ENCODE peak calls at places on chromosomes 4 and X, in eight cellular contexts. I is B cell, B is glutamatergic neuron, F is AG09309, Z is left lung, W is pancreas, T is body of pancreas, D is fibroblast of lung. U is an unnamed sample.

GRCh38 chrX:13754765-13755164 is 20.2 kb downstream of the OFD1 start:
- DNase-seq in F (no peak), T (no peak), D (no peak), I (no peak), B (no peak), W (no peak), Z (no peak), U (no peak)

GRCh38 chr4:150286656-150287055 is 208.4 kb downstream of the DCLK2 start:
- DNase-seq in Z (no peak), D (no peak), F (no peak), I (no peak), T (no peak), B (no peak), W (no peak), U (no peak)

GRCh38 chrX:15909605-15910004 is 55.0 kb upstream of the AP1S2 start:
- DNase-seq in W (no peak), T (no peak), D (no peak), B (no peak), Z (no peak), F (no peak), I (no peak), U (no peak)

GRCh38 chrX:121356850-121357171 is 309.4 kb downstream of the GLUD2 start:
- DNase-seq in Z (no peak), F (no peak), B (no peak), W (no peak), T (no peak), I (no peak), D (no peak), U (no peak)

GRCh38 chr4:15906024-15906443 is 32.5 kb downstream of the FGFBP1 start:
- DNase-seq in F (no peak), I (peak; percentile 21), W (no peak), Z (peak; percentile 94), D (no peak), B (no peak), T (peak; percentile 16), U (no peak)

GRCh38 chrX:120145295-120145925 is 13.0 kb upstream of the RHOXF2 start:
- DNase-seq in F (no peak), W (no peak), I (no peak), D (no peak), T (no peak), Z (no peak), B (no peak), U (no peak)

GRCh38 chr4:91267543-91267942 is 1036.2 kb upstream of the GRID2 start:
- DNase-seq in D (no peak), W (no peak), Z (no peak), T (no peak), B (no peak), I (no peak), F (no peak), U (no peak)

GRCh38 chr4:143431526-143432257 is 81.8 kb upstream of the SMARCA5 start:
- DNase-seq in I (no peak), Z (no peak), D (no peak), W (no peak), F (no peak), T (no peak), B (no peak), U (no peak)

GRCh38 chr4:77022581-77023133 is 53.1 kb downstream of the CCNI start:
- DNase-seq in I (no peak), Z (no peak), F (no peak), W (no peak), T (no peak), D (no peak), B (peak; percentile 55), U (peak; percentile 34)

GRCh38 chrX:106874075-106874474 is 29.1 kb downstream of the RIPPLY1 start:
- DNase-seq in T (no peak), D (peak; percentile 44), I (peak; percentile 26), F (no peak), Z (no peak), B (no peak), W (no peak), U (no peak)

GRCh38 chr4:6525474-6525873 is 49.5 kb upstream of the MAN2B2 start:
- DNase-seq in B (no peak), F (no peak), W (no peak), Z (no peak), T (no peak), D (no peak), I (no peak), U (no peak)

GRCh38 chrX:103329991-103330390 is at the start of gene TCEAL7:
- DNase-seq in F (no peak), W (no peak), Z (no peak), T (no peak), B (peak; percentile 44), D (peak; percentile 61), I (no peak), U (no peak)
- TF ChIP-seq CTCF in F (no peak), W (no peak), Z (no peak), T (no peak), B (no peak), D (no peak), I (no peak), U (no peak)

GRCh38 chr4:27684501-27685077 is 823.9 kb downstream of the STIM2 start:
- DNase-seq in T (peak; percentile 64), Z (no peak), F (no peak), B (peak; percentile 68), I (no peak), W (peak; percentile 37), D (peak; percentile 54), U (peak; percentile 55)
- TF ChIP-seq CTCF in T (peak; percentile 58), Z (peak; percentile 48), F (peak; percentile 90), B (peak; percentile 53), I (no peak), W (peak; percentile 49), D (peak; percentile 87), U (peak; percentile 91)

GRCh38 chrX:134752558-134752957 is 94.3 kb upstream of the PLAC1 start:
- DNase-seq in Z (no peak), B (no peak), D (peak; percentile 31), W (no peak), I (no peak), T (no peak), F (no peak), U (no peak)

GRCh38 chrX:134758652-134759051 is 100.4 kb upstream of the PLAC1 start:
- DNase-seq in F (no peak), B (no peak), Z (no peak), W (no peak), T (no peak), I (no peak), D (no peak), U (no peak)

GRCh38 chrX:134749651-134750450 is 91.6 kb upstream of the PLAC1 start:
- DNase-seq in F (no peak), D (peak; percentile 25), I (no peak), T (no peak), B (no peak), Z (no peak), W (no peak), U (no peak)

GRCh38 chrX:134753185-134754008 is 95.1 kb upstream of the PLAC1 start:
- DNase-seq in T (no peak), D (peak; percentile 71), I (no peak), B (no peak), W (no peak), F (peak; percentile 35), Z (no peak), U (no peak)
- TF ChIP-seq CTCF in T (no peak), D (peak; percentile 22), I (no peak), B (no peak), W (no peak), F (peak; percentile 42), Z (no peak), U (no peak)

DNA sequence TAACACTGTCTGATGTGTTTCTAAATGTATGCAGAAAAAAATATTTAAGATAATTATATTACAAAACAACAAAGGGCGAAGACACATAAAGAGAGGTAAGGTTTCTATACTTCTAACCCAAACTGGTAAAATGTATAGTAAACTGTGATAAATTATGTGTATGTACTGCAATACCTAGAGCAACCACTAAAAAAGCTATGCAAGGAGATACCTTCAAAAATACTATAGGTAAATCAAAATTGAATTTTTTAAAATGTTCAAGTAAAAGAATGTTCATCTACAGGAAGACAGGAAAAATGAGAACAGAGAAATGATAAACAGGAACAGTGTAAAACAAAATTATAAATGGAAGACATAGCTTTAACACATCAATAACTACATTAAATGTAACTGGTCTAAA is 27.3 kb upstream of the RAI2 start:
- DNase-seq in I (no peak), T (no peak), Z (no peak), W (no peak), D (no peak), B (no peak), F (no peak), U (no peak)
- TF ChIP-seq CTCF in I (no peak), T (peak; percentile 18), Z (no peak), W (no peak), D (no peak), B (peak; percentile 29), F (no peak), U (peak; percentile 47)

GRCh38 chrX:36868592-36868991 is 139.6 kb upstream of the FAM47C start:
- DNase-seq in W (no peak), I (no peak), B (no peak), T (no peak), Z (no peak), D (no peak), F (no peak), U (no peak)

GRCh38 chrX:36869457-36869856 is 138.7 kb upstream of the FAM47C start:
- DNase-seq in D (no peak), Z (no peak), T (no peak), I (no peak), B (no peak), W (no peak), F (no peak), U (no peak)

DNA sequence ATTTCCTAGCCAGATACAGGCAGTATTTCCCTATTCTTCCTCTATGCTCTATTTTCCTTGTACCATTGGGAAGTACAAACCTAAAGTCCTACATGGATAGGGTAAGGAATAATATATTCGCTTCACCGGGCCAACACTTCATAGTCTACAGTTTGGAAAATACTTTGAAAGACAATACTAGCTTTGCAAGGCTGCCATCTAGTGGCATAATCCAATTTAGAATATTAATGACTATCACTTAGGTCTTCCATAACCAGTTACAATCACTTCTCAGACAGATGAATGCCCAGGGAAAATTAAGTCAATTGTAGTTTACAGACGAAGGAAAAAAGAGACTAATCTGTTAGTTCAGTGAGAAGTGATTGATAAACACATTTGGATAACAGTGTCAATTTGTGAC is 141.0 kb upstream of the FAM47C start:
- DNase-seq in F (no peak), B (no peak), Z (no peak), D (peak; percentile 34), W (no peak), I (peak; percentile 6), T (no peak), U (peak; percentile 2)
- TF ChIP-seq CTCF in F (peak; percentile 52), B (peak; percentile 28), Z (no peak), D (peak; percentile 31), W (peak; percentile 33), I (peak; percentile 54), T (peak; percentile 24), U (peak; percentile 73)